ENCODE peak calls at places on chromosomes 12 and 14, in six cellular contexts. One of them, this sample, is unnamed.

GRCh38 chr14:54642950-54643695 is 76.2 kb downstream of the SAMD4A start:
- DNase-seq in testis: no peak
- DNase-seq in lung: no peak
- DNase-seq in RWPE2: no peak
- DNase-seq in pancreas: no peak
- DNase-seq in astrocyte: peak; percentile 80
- DNase-seq in this sample: no peak

GRCh38 chr12:15963271-15963670 is 52.1 kb downstream of the DERA start:
- DNase-seq in testis: no peak
- DNase-seq in RWPE2: no peak
- DNase-seq in astrocyte: peak; percentile 75
- DNase-seq in lung: no peak
- DNase-seq in pancreas: no peak
- DNase-seq in this sample: no peak

GRCh38 chr14:22656945-22657711 is 13.0 kb upstream of the OR6J1 start:
- DNase-seq in testis: peak; percentile 32
- DNase-seq in lung: no peak
- DNase-seq in RWPE2: no peak
- DNase-seq in pancreas: no peak
- DNase-seq in astrocyte: peak; percentile 56
- DNase-seq in this sample: no peak

GRCh38 chr14:24982472-24983155 is 67.3 kb downstream of the STXBP6 start:
- DNase-seq in RWPE2: no peak
- DNase-seq in lung: no peak
- DNase-seq in testis: no peak
- DNase-seq in pancreas: no peak
- DNase-seq in astrocyte: peak; percentile 87
- DNase-seq in this sample: no peak

GRCh38 chr12:3293446-3294161 is 197.4 kb upstream of the PRMT8 start:
- DNase-seq in pancreas: no peak
- DNase-seq in testis: peak; percentile 46
- DNase-seq in lung: no peak
- DNase-seq in astrocyte: peak; percentile 47
- DNase-seq in RWPE2: no peak
- DNase-seq in this sample: no peak

GRCh38 chr14:96253140-96253539 is 2.9 kb upstream of the BDKRB1 start:
- DNase-seq in RWPE2: peak; percentile 90
- DNase-seq in pancreas: no peak
- DNase-seq in astrocyte: peak; percentile 96
- DNase-seq in testis: no peak
- DNase-seq in lung: no peak
- DNase-seq in this sample: no peak

GRCh38 chr12:116642101-116642500 is 82.9 kb downstream of the MAP1LC3B2 start:
- DNase-seq in testis: no peak
- DNase-seq in pancreas: no peak
- DNase-seq in lung: no peak
- DNase-seq in astrocyte: no peak
- DNase-seq in RWPE2: no peak
- DNase-seq in this sample: no peak

GRCh38 chr12:69948874-69949273 is 123.8 kb downstream of the MYRFL start:
- DNase-seq in lung: no peak
- DNase-seq in pancreas: no peak
- DNase-seq in testis: no peak
- DNase-seq in RWPE2: no peak
- DNase-seq in astrocyte: no peak
- DNase-seq in this sample: no peak

GRCh38 chr12:121538699-121539061 is 42.1 kb downstream of the KDM2B start:
- DNase-seq in lung: no peak
- DNase-seq in pancreas: no peak
- DNase-seq in astrocyte: peak; percentile 7
- DNase-seq in RWPE2: no peak
- DNase-seq in testis: no peak
- DNase-seq in this sample: no peak

GRCh38 chr12:121549075-121549474 is 31.7 kb downstream of the KDM2B start:
- DNase-seq in astrocyte: no peak
- DNase-seq in testis: no peak
- DNase-seq in pancreas: no peak
- DNase-seq in RWPE2: no peak
- DNase-seq in lung: no peak
- DNase-seq in this sample: no peak

GRCh38 chr12:121545459-121545858 is 35.4 kb downstream of the KDM2B start:
- DNase-seq in RWPE2: no peak
- DNase-seq in testis: no peak
- DNase-seq in astrocyte: no peak
- DNase-seq in pancreas: no peak
- DNase-seq in lung: no peak
- DNase-seq in this sample: no peak

GRCh38 chr12:121539908-121540307 is 40.9 kb downstream of the KDM2B start:
- DNase-seq in pancreas: no peak
- DNase-seq in astrocyte: no peak
- DNase-seq in RWPE2: no peak
- DNase-seq in testis: no peak
- DNase-seq in lung: no peak
- DNase-seq in this sample: no peak

DNA sequence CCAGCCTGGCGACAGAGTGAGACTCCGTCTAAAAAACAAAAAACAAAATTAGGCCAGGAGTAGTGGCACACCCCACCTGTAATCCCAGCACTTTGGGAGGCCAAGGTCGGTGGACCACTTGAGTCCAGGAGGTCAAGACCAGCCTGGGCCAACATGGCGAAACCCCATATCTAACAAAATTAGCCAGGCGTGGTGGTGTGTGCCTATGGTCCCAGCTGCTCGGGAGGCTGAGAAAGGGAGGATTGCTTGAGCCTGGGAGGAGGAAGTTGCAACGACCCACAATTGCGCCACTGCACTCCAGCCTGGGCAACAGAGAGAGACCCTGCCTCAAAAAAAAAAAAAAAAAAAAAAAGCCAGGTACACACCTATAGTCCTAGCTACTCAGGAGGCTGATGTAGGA is 37.0 kb downstream of the KDM2B start:
- DNase-seq in astrocyte: no peak
- DNase-seq in pancreas: no peak
- DNase-seq in testis: no peak
- DNase-seq in lung: no peak
- DNase-seq in RWPE2: no peak
- DNase-seq in this sample: no peak
- H3K36me3 ChIP-seq in astrocyte: no peaks in the 10 kb centered on the region
- H3K36me3 ChIP-seq in pancreas: no peaks in the 10 kb centered on the region
- H3K36me3 ChIP-seq in testis: no peaks in the 10 kb centered on the region
- H3K36me3 ChIP-seq in lung: peaks cover 3% of the 10 kb centered on the region
- H3K36me3 ChIP-seq in RWPE2: peaks cover 4% of the 10 kb centered on the region
- H3K36me3 ChIP-seq in this sample: no peaks in the 10 kb centered on the region

GRCh38 chr14:103432627-103433026 is 47.4 kb downstream of the MARK3 start:
- DNase-seq in RWPE2: no peak
- DNase-seq in pancreas: no peak
- DNase-seq in astrocyte: no peak
- DNase-seq in testis: no peak
- DNase-seq in lung: no peak
- DNase-seq in this sample: no peak

GRCh38 chr14:103436533-103436932 is 51.3 kb downstream of the MARK3 start:
- DNase-seq in astrocyte: no peak
- DNase-seq in RWPE2: no peak
- DNase-seq in lung: no peak
- DNase-seq in pancreas: no peak
- DNase-seq in testis: no peak
- DNase-seq in this sample: no peak

GRCh38 chr14:103433902-103434563 is 48.8 kb downstream of the MARK3 start:
- DNase-seq in pancreas: no peak
- DNase-seq in lung: no peak
- DNase-seq in testis: no peak
- DNase-seq in astrocyte: no peak
- DNase-seq in RWPE2: no peak
- DNase-seq in this sample: no peak

DNA sequence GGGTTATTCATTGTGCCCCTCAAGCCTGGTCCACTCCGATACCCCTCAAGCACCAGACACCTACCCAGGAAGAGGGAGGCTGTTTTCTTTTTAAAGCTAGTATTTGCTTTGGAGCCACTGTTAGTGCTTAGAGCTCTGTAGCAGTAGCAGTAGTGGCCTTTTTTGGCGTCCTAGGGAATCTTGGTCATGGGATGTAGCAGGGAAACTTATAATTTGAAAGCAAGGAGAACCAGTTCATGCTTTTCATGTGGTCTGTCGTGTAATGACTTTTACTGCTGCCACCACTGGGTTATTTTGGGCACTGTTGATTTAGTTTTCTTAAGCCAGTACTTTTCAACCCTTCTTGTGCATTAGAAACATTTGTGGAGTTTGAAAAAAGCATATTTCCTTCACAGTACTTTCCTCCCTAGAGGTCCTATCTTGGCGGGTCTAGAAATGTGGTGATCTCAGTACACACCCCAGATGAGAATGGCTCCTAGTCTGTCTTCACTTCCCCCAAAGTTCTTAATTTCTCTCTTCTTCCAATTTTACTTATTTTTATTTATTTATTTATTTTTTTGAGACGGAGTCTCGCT is 49.7 kb downstream of the MARK3 start:
- DNase-seq in lung: no peak
- DNase-seq in testis: no peak
- DNase-seq in pancreas: no peak
- DNase-seq in astrocyte: no peak
- DNase-seq in RWPE2: no peak
- DNase-seq in this sample: no peak
- TF ChIP-seq CTCF in lung: no peak
- TF ChIP-seq CTCF in testis: no peak
- TF ChIP-seq CTCF in pancreas: no peak
- TF ChIP-seq CTCF in astrocyte: no peak
- TF ChIP-seq CTCF in RWPE2: no peak
- TF ChIP-seq CTCF in this sample: no peak

GRCh38 chr14:103641181-103641580 is 12.2 kb downstream of the KLC1 start:
- DNase-seq in astrocyte: peak; percentile 83
- DNase-seq in lung: no peak
- DNase-seq in RWPE2: no peak
- DNase-seq in testis: no peak
- DNase-seq in pancreas: no peak
- DNase-seq in this sample: no peak
- H3K27ac ChIP-seq in astrocyte: no peak overlapping the region
- H3K27ac ChIP-seq in lung: no peak overlapping the region
- H3K27ac ChIP-seq in RWPE2: no peak overlapping the region
- H3K27ac ChIP-seq in testis: no peak overlapping the region
- H3K27ac ChIP-seq in pancreas: no peak overlapping the region
- H3K27ac ChIP-seq in this sample: no peak overlapping the region

DNA sequence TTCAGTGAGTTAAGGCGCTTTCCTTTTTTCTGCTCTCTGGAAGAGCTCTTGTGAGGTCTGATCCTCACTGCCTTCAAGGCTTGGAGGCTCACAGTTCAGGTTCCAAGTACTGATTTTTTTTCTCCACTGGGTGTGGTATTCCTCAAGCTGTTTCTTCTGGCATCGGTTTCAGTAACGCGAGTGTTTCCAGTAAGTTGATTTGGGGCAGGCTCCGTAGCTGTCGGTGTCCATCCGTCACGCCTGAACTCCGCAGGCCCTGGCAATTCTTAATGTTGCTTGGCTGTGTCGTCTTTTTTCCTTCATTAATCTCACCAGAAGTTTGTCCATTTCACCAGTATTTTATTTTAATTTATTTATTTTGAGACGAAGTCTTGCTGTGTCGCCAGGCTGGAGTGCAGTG is 30.6 kb downstream of the LRCOL1 start:
- DNase-seq in pancreas: no peak
- DNase-seq in testis: peak; percentile 67
- DNase-seq in astrocyte: no peak
- DNase-seq in RWPE2: no peak
- DNase-seq in lung: no peak
- DNase-seq in this sample: no peak
- H3K36me3 ChIP-seq in pancreas: peaks cover 13% of the 10 kb centered on the region
- H3K36me3 ChIP-seq in testis: no peaks in the 10 kb centered on the region
- H3K36me3 ChIP-seq in astrocyte: peaks cover 3% of the 10 kb centered on the region
- H3K36me3 ChIP-seq in RWPE2: peaks cover 10% of the 10 kb centered on the region
- H3K36me3 ChIP-seq in lung: peaks cover 46% of the 10 kb centered on the region
- H3K36me3 ChIP-seq in this sample: peaks cover 56% of the 10 kb centered on the region

DNA sequence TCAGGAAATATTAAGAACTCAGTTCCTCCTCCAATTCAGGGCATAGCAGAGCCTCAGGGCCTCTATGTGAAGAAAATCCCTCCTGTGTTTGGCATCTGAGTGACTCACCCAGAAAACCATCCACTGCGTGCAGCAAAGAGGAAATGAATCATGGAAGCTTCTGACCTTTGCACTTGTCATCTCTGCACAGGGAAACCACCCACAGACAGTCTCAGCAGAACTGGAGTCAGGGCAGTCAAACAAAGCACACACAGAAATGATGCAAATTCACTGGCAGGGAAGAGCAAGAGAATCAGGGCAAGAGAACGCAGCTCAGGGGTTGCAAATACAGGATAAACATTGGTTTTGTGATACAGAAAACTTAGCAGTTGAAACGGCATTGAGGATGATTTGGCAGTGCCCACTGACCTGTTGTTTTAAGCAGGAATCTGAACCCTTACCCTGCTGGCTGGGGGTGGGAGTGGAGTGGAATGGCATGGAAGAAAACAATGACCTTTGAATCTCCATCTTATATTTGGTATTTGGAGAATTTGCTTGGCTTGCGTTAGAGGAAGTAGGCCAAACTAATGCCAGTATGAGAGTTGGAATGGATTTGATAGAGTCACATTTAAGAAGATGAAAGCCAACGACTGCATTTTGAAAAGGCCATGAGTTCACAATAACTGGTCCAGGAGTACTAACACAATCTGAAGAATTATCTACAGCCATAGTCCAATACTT is 53.5 kb downstream of the PHLDA1 start:
- DNase-seq in pancreas: peak; percentile 76
- DNase-seq in lung: peak; percentile 71
- DNase-seq in astrocyte: peak; percentile 100
- DNase-seq in testis: peak; percentile 31
- DNase-seq in RWPE2: peak; percentile 92
- DNase-seq in this sample: peak; percentile 88
- TF ChIP-seq CTCF in pancreas: no peak
- TF ChIP-seq CTCF in lung: no peak
- TF ChIP-seq CTCF in astrocyte: no peak
- TF ChIP-seq CTCF in testis: no peak
- TF ChIP-seq CTCF in RWPE2: no peak
- TF ChIP-seq CTCF in this sample: no peak

GRCh38 chr14:77004711-77005460 is 23.6 kb downstream of the IRF2BPL start:
- DNase-seq in lung: no peak
- DNase-seq in astrocyte: no peak
- DNase-seq in testis: no peak
- DNase-seq in RWPE2: no peak
- DNase-seq in pancreas: no peak
- DNase-seq in this sample: no peak
- H3K27ac ChIP-seq in lung: peak overlapping the region; percentile 11
- H3K27ac ChIP-seq in astrocyte: no peak overlapping the region
- H3K27ac ChIP-seq in testis: no peak overlapping the region
- H3K27ac ChIP-seq in RWPE2: peak overlapping the region; percentile 23
- H3K27ac ChIP-seq in pancreas: peak overlapping the region; percentile 94
- H3K27ac ChIP-seq in this sample: no peak overlapping the region

This sample was measured in Peyer's patch.